ENCODE peak calls at places on chromosomes 1 and 21, in six cellular contexts. H, N, G, U, F and D are unnamed samples.

GRCh38 chr1:43611950-43612349 is 38.0 kb upstream of the KDM4A start:
- DNase-seq in H (no peak), N (no peak), G (no peak), U (no peak), F (no peak), D (no peak)

GRCh38 chr21:42513985-42514882 is 582 bp downstream of the SLC37A1 start:
- DNase-seq in H (no peak), N (no peak), G (peak; percentile 74), U (peak; percentile 51), F (no peak), D (no peak)

GRCh38 chr1:51776408-51776807 is 102.1 kb downstream of the NRDC start:
- DNase-seq in H (no peak), N (no peak), G (no peak), U (no peak), F (peak; percentile 26), D (no peak)

GRCh38 chr1:226979115-226979516 is 39.0 kb downstream of the COQ8A start:
- DNase-seq in H (no peak), N (no peak), G (no peak), U (no peak), F (no peak), D (no peak)

GRCh38 chr1:94894630-94895029 is 32.3 kb downstream of the CNN3 start:
- DNase-seq in H (no peak), N (no peak), G (no peak), U (no peak), F (no peak), D (no peak)

GRCh38 chr1:101004666-101005065 is 20.9 kb downstream of the DPH5 start:
- DNase-seq in H (no peak), N (peak; percentile 9), G (no peak), U (no peak), F (no peak), D (no peak)

GRCh38 chr21:42002421-42002958 is 7.7 kb downstream of the ZBTB21 start:
- DNase-seq in H (no peak), N (no peak), G (no peak), U (no peak), F (peak; percentile 86), D (no peak)

GRCh38 chr1:64881281-64881680 is 85.1 kb downstream of the JAK1 start:
- DNase-seq in H (no peak), N (no peak), G (no peak), U (no peak), F (no peak), D (no peak)

GRCh38 chr21:17779486-17779885 is 39.7 kb downstream of the C21orf91 start:
- DNase-seq in H (no peak), N (no peak), G (no peak), U (no peak), F (no peak), D (no peak)

GRCh38 chr1:117511273-117511672 is 94.6 kb upstream of the TENT5C start:
- DNase-seq in H (no peak), N (no peak), G (no peak), U (no peak), F (no peak), D (no peak)

GRCh38 chr21:16573581-16573980 is 843.8 kb downstream of the USP25 start:
- DNase-seq in H (no peak), N (no peak), G (no peak), U (no peak), F (no peak), D (no peak)

GRCh38 chr21:46081022-46081861 is 16.7 kb upstream of the COL6A2 start:
- DNase-seq in H (no peak), N (no peak), G (no peak), U (no peak), F (no peak), D (no peak)

GRCh38 chr1:155968670-155969069 is 9.7 kb downstream of the ARHGEF2 start:
- DNase-seq in H (no peak), N (no peak), G (peak; percentile 37), U (no peak), F (no peak), D (no peak)

GRCh38 chr1:153750026-153750995 is 22.5 kb downstream of the INTS3 start:
- DNase-seq in H (no peak), N (no peak), G (no peak), U (peak; percentile 56), F (no peak), D (no peak)

DNA sequence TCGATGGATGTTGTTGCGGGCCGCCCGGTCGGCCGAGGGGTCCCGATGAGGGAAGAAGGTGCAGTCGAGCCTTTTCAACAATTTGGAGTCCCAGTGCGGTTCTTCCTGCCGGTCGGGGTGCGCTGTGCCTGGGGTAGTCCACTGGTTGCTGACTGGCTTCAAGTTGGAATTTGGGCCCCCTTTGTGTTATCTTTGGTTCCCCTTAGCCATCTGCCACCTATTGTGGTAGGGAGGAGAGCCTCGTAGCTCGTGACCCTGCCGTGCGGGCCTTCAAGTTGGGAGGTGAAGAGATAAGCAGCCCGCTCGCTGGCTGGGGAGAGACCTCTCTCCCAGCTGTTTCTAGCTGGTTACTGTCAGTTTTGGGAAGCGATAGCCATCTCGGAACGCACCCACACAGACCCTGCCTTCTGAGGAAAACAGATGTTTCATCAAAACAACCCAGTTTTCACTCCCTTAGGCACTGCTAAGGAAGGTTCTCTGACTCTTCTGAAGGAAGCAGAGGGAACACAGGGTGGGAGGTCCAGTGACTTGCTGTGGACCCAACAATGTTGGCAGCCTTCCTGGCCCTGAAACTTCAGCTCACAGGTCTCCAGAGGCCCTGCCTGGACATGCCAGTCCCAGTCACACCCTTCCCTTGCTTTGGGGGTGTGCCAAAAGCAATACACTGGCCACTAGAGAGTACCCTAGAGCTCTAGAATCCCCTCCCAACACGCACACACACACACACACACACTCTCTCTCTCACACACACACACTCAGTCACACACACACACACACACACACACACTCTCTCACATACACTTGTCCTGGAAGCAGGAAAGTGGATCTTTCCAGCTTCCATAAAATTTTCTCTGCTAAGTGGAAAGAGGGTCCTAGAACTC is 1.0 kb downstream of the BTG2 start:
- DNase-seq in H (peak; percentile 51), N (peak; percentile 62), G (peak; percentile 82), U (peak; percentile 89), F (no peak), D (no peak)
- TF ChIP-seq SIN3A in H (no peak), N (no peak), G (no peak), U (peak; percentile 97), F (no peak), D (no peak)

DNA sequence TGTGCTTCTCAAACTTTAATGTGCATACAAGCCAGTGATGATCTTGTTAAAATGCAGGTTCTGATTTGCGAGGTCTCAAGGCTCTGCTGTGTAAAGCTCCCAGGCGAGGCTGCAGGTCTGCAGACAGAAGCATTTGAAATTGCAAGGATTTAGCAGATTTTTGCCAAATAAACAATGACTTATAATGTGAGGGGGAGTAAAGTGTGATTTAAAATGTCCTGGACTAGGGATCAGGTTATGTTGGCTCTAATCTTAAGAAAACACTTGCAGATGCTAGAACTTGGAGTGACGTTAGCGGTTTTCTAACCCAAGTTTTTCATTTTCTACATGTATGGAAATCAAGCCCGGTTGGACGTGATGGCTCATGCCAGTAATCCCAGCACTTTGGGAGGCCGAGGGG is 16.2 kb upstream of the ACTN2 start:
- DNase-seq in H (no peak), N (no peak), G (no peak), U (no peak), F (no peak), D (no peak)
- TF ChIP-seq REST in H (no peak), N (no peak), G (no peak), U (no peak), F (no peak), D (no peak)

DNA sequence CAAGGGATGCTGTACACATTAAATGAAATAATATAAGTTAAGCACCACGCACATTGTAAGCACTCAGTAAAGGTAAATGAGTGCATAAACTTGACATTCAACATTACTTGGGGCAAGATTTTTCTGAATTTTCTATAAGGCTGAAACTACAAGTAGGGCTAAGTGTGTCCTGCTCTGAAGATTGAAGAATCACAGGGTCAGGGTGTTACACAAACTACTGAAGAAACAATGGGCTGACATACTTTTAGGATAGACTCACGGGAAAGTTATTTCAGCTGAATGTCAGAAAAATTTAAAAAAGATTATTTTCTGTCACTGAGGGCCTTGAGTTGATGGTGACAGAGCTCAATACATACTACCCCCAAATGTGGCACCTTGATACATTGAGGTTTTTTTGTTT is 644.2 kb upstream of the PLXNA2 start:
- DNase-seq in H (no peak), N (no peak), G (no peak), U (no peak), F (no peak), D (no peak)
- TF ChIP-seq SIN3A in H (no peak), N (no peak), G (no peak), U (no peak), F (no peak), D (no peak)

DNA sequence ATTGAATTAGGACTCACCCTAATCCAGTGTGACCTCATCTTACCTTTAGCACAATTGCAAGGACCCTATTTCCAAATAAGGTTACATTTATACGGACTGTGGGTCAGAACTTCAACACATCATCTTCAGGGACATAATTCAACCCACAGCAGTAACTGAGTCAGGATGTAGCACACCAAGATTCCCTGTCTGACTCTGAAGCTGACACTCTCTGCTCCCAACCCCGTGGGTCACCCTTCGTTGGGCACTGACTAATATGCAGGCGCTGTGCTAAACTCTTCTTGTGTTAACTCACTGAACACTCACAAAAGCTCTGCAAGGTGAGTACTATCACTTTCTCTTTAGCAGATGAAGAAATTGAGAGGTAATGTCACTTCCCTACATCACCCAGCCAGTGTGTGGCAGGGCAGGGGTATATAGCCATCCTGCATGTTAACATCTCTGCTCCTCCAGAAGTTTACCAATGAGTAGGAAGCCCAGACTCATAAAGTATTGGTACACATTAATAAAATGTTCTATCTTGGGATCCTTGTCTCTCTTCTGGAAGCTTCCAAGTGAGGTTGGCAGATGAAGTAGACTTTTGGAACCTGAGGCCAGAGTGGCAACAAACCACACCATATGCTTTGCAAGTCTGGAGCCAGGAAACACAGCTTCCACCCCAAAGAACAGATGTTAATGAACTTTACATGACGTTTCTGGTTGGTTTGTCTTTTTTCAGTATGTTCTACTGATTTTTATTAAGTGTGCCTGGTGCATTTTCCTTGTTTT is 139.3 kb upstream of the KLHDC7A start:
- DNase-seq in H (no peak), N (no peak), G (no peak), U (no peak), F (peak; percentile 53), D (no peak)
- TF ChIP-seq REST in H (no peak), N (no peak), G (no peak), U (no peak), F (no peak), D (no peak)

GRCh38 chr1:240499012-240499411 is 112.9 kb downstream of the GREM2 start:
- DNase-seq in H (no peak), N (no peak), G (no peak), U (no peak), F (no peak), D (no peak)
- TF ChIP-seq SIN3A in H (no peak), N (no peak), G (no peak), U (no peak), F (no peak), D (no peak)